ENCODE peak calls at places on chromosomes 7 and 10, in eight cellular contexts. K is testis, L is transverse colon, U is NB4, S is left ventricle myocardium inferior, V is heart left ventricle, B is upper lobe of right lung, X is MM.1S. T is an unnamed sample.

GRCh38 chr7:25726682-25727357 is 425.2 kb upstream of the NFE2L3 start:
- DNase-seq in K (no peak), L (no peak), U (no peak), S (no peak), V (no peak), B (no peak), X (no peak), T (no peak)

GRCh38 chr10:5447071-5447470 is 34.7 kb downstream of the NET1 start:
- DNase-seq in K (no peak), L (no peak), U (no peak), S (no peak), V (no peak), B (no peak), X (peak), T (no peak)

GRCh38 chr7:128027485-128027980 is 3.7 kb downstream of the LRRC4 start:
- DNase-seq in K (no peak), L (peak), U (no peak), S (no peak), V (no peak), B (no peak), X (no peak), T (no peak)

GRCh38 chr10:10993785-10994184 is 23.9 kb upstream of the CELF2 start:
- DNase-seq in K (no peak), L (no peak), U (no peak), S (no peak), V (no peak), B (no peak), X (no peak), T (no peak)

GRCh38 chr10:23525406-23525805 is 86.5 kb downstream of the OTUD1 start:
- DNase-seq in K (no peak), L (peak), U (peak), S (no peak), V (peak), B (no peak), X (peak), T (no peak)

GRCh38 chr7:50558380-50559051 is 6.7 kb downstream of the DDC start:
- DNase-seq in K (no peak), L (no peak), U (no peak), S (no peak), V (no peak), B (no peak), X (no peak), T (no peak)

GRCh38 chr10:86798636-86799035 is 42.2 kb downstream of the BMPR1A start:
- DNase-seq in K (no peak), L (no peak), U (peak), S (no peak), V (no peak), B (no peak), X (peak), T (no peak)

GRCh38 chr10:12349628-12350166 is 350 bp downstream of the CAMK1D start:
- DNase-seq in K (no peak), L (no peak), U (no peak), S (no peak), V (no peak), B (peak), X (no peak), T (no peak)

GRCh38 chr7:82696631-82697030 is 253.1 kb upstream of the CACNA2D1 start:
- DNase-seq in K (no peak), L (no peak), U (no peak), S (no peak), V (no peak), B (no peak), X (no peak), T (no peak)

GRCh38 chr7:6237002-6237401 is 35.4 kb downstream of the CYTH3 start:
- DNase-seq in K (no peak), L (no peak), U (no peak), S (no peak), V (no peak), B (no peak), X (no peak), T (no peak)

GRCh38 chr10:112475565-112476233 is 28.7 kb downstream of the VTI1A start:
- DNase-seq in K (no peak), L (no peak), U (no peak), S (no peak), V (no peak), B (no peak), X (peak), T (no peak)

GRCh38 chr10:72821606-72822005 is 71.9 kb upstream of the OIT3 start:
- DNase-seq in K (no peak), L (no peak), U (no peak), S (no peak), V (no peak), B (no peak), X (no peak), T (no peak)

GRCh38 chr7:21999896-22000295 is 54.2 kb upstream of the CDCA7L start:
- DNase-seq in K (no peak), L (no peak), U (peak), S (no peak), V (no peak), B (no peak), X (no peak), T (no peak)

GRCh38 chr10:32386623-32387022 is 39.7 kb upstream of the EPC1 start:
- DNase-seq in K (no peak), L (no peak), U (peak), S (no peak), V (no peak), B (no peak), X (no peak), T (no peak)

GRCh38 chr7:69845721-69846495 is 247.6 kb downstream of the AUTS2 start:
- DNase-seq in K (no peak), L (no peak), U (peak), S (no peak), V (no peak), B (no peak), X (no peak), T (no peak)

GRCh38 chr7:27689878-27690164 is 27.1 kb upstream of the HIBADH start:
- DNase-seq in K (no peak), L (no peak), U (no peak), S (no peak), V (no peak), B (no peak), X (no peak), T (no peak)

GRCh38 chr10:82505009-82505408 is 630.0 kb downstream of the NRG3 start:
- DNase-seq in K (no peak), L (no peak), U (no peak), S (no peak), V (no peak), B (no peak), X (peak), T (no peak)

GRCh38 chr7:128830231-128831177 is at the start of gene FLNC:
- DNase-seq in K (peak), L (peak), U (peak), S (peak), V (peak), B (peak), X (no peak), T (no peak)

GRCh38 chr7:157785486-157786186 is 448.8 kb downstream of the DNAJB6 start:
- DNase-seq in K (no peak), L (no peak), U (no peak), S (no peak), V (no peak), B (peak), X (no peak), T (no peak)

GRCh38 chr7:8931906-8932646 is 498.7 kb downstream of the NXPH1 start:
- DNase-seq in K (no peak), L (no peak), U (peak), S (no peak), V (no peak), B (no peak), X (no peak), T (no peak)

GRCh38 chr7:118372530-118372929 is 148.0 kb downstream of the ANKRD7 start:
- DNase-seq in K (no peak), L (no peak), U (peak), S (no peak), V (no peak), B (no peak), X (peak), T (peak)

GRCh38 chr7:47827321-47827720 is 120.9 kb downstream of the PKD1L1 start:
- DNase-seq in K (no peak), L (no peak), U (no peak), S (no peak), V (no peak), B (no peak), X (no peak), T (no peak)

GRCh38 chr10:17483079-17483478 is 28.7 kb upstream of the ST8SIA6 start:
- DNase-seq in K (no peak), L (no peak), U (no peak), S (no peak), V (no peak), B (no peak), X (no peak), T (no peak)

GRCh38 chr7:26444554-26444953 is 152.9 kb downstream of the SNX10 start:
- DNase-seq in K (no peak), L (no peak), U (peak), S (no peak), V (no peak), B (no peak), X (no peak), T (no peak)

GRCh38 chr10:34618611-34619010 is 196.5 kb downstream of the PARD3 start:
- DNase-seq in K (no peak), L (no peak), U (no peak), S (no peak), V (no peak), B (no peak), X (no peak), T (no peak)

GRCh38 chr7:121394709-121395140 is 1.4 kb downstream of the FAM3C start:
- DNase-seq in K (no peak), L (no peak), U (peak), S (no peak), V (no peak), B (no peak), X (peak), T (peak)
- H3K4me3 ChIP-seq in K (no peak), L (peak), U (peak), S (peak), V (no peak), B (peak), X (peak), T (peak)

DNA sequence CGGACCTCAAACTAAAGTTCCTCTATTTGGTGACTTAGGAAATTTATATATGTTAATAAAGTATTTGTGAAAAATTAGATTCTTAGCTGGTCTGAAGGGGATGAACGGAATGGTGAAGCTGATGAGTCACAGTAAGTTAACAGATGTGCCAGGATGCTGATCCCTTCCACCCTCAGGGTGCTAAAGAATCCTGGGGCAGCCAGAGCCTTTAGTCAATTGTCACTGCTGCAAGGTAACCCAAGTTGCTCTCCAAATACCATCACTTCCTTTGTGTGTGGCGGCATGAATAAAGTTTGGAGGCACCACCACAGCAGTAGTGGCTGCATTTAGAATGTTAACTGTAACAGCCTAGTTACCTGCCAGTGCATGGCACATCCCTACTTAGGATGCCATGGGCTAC is 222.6 kb upstream of the PPP1R3A start:
- DNase-seq in K (no peak), L (no peak), U (no peak), S (no peak), V (no peak), B (no peak), X (no peak), T (no peak)
- TF ChIP-seq CTCF in K (no peak), L (no peak), U (no peak), S (no peak), V (no peak), B (no peak), X (no peak), T (no peak)

GRCh38 chr7:92425311-92425947 is 21.9 kb upstream of the GATAD1 start:
- DNase-seq in K (no peak), L (peak), U (peak), S (no peak), V (no peak), B (no peak), X (peak), T (no peak)
- H3K4me3 ChIP-seq in K (no peak), L (no peak), U (no peak), S (no peak), V (no peak), B (no peak), X (peak), T (no peak)

DNA sequence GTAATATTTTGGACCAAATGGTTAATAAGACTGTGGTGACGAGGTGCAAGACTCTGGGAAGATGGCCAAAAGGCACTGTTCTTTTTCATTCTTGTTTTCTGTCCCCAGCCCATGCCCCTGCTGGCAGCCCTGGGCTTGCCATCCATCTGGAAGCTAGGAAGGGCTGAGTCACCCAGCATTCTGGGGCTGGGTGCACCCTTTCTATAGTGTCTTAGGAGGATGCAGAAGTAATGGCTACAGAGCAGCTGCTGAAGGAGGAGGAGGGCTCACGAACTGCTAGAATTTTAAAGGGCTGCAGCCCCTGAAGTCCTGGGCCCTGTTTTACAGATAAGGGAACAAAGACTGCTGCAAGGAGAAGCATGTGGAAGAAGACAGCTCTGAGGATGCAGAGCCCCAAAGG is 42.8 kb upstream of the ZNF32 start:
- DNase-seq in K (no peak), L (no peak), U (peak), S (no peak), V (no peak), B (no peak), X (no peak), T (no peak)
- TF ChIP-seq CTCF in K (no peak), L (no peak), U (peak), S (no peak), V (no peak), B (no peak), X (no peak), T (peak)

DNA sequence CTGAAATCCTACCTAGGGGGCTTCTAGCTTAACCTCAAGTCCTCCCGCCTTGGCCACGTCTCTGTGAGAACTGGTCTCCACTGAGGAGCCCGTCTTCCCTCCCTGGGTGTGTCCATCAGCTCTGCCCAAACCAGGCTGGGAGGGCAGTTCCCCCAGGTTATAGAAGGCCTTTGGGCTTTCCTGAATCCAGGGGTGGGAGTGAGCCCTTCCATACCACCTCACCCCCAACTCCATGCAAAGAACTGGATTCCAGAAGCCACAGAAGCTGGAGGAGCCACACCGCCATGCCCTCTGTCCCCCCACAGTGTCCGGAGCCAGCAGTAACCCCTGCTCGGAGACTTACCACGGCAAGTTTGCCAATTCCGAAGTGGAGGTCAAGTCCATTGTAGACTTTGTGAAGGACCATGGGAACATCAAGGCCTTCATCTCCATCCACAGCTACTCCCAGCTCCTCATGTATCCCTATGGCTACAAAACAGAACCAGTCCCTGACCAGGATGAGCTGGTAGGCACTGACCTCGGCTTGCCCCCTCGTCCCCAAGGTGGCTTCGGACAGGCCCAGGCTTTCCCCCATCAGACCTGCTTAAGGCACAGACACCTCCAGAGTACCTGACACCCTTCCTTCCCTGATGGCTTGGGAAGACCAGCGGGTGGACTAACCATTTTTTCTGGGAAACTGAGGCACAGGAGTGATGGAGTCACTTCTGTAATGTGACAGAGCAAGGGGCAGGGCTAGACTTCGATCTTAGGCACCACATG is 4.7 kb downstream of the CPA1 start:
- DNase-seq in K (no peak), L (no peak), U (no peak), S (no peak), V (no peak), B (no peak), X (no peak), T (no peak)
- H3K4me3 ChIP-seq in K (no peak), L (no peak), U (no peak), S (no peak), V (no peak), B (no peak), X (no peak), T (no peak)

DNA sequence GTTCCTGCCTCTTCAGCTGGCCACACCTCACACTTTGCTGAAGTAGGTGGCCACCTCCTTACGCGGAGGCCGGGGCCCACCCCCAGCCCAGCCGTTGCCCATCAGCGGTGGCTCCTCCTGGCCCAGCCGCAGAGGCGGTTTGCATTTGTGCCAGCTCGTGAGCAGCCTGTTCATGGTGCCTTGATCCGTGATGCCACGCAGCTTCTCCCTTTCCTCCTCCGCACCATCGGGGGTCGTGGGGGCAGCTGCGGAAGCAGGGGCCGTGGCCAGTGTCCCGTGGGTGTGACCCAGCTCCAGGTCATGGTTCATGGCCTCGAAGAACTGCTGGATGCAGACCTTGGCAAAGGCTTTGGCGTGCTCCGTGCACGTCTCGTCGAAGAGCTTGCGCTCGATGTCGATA is 3.1 kb upstream of the CALHM2 start:
- DNase-seq in K (no peak), L (no peak), U (no peak), S (no peak), V (no peak), B (no peak), X (no peak), T (no peak)
- TF ChIP-seq CTCF in K (no peak), L (no peak), U (no peak), S (no peak), V (no peak), B (no peak), X (no peak), T (no peak)

GRCh38 chr10:75283150-75284096 is 47.7 kb upstream of the COMTD1 start:
- DNase-seq in K (no peak), L (no peak), U (no peak), S (peak), V (peak), B (no peak), X (no peak), T (no peak)
- H3K4me3 ChIP-seq in K (no peak), L (no peak), U (no peak), S (peak), V (no peak), B (no peak), X (no peak), T (peak)

GRCh38 chr7:41731486-41732278 is 28.8 kb upstream of the INHBA start:
- DNase-seq in K (no peak), L (no peak), U (no peak), S (no peak), V (no peak), B (no peak), X (peak), T (no peak)

GRCh38 chr7:41733063-41733398 is 30.1 kb upstream of the INHBA start:
- DNase-seq in K (no peak), L (no peak), U (no peak), S (no peak), V (no peak), B (no peak), X (no peak), T (no peak)

GRCh38 chr7:41730668-41731067 is 27.8 kb upstream of the INHBA start:
- DNase-seq in K (no peak), L (no peak), U (no peak), S (no peak), V (no peak), B (no peak), X (no peak), T (no peak)

GRCh38 chr7:41732279-41733062 is 29.6 kb upstream of the INHBA start:
- DNase-seq in K (no peak), L (no peak), U (peak), S (no peak), V (no peak), B (peak), X (no peak), T (no peak)
- TF ChIP-seq CTCF in K (peak), L (peak), U (peak), S (peak), V (peak), B (peak), X (peak), T (peak)

GRCh38 chr10:60169111-60169510 is 220.6 kb downstream of the ANK3 start:
- DNase-seq in K (no peak), L (no peak), U (no peak), S (no peak), V (no peak), B (no peak), X (no peak), T (no peak)
- H3K4me3 ChIP-seq in K (no peak), L (no peak), U (no peak), S (no peak), V (no peak), B (no peak), X (no peak), T (no peak)

T was measured in epithelial cell of proximal tubule.